ENCODE peak calls at places on chromosomes 16 and 17, in five cellular contexts. L, I, W, S and B are unnamed samples.

GRCh38 chr17:20114466-20114865 is 105.3 kb downstream of the SPECC1 start:
- DNase-seq in L (no peak), I (no peak), W (no peak), S (no peak), B (no peak)

GRCh38 chr17:1490643-1491405 is 1.7 kb downstream of the MYO1C start:
- DNase-seq in L (peak; percentile 50), I (peak; percentile 49), W (peak; percentile 21), S (peak; percentile 76), B (no peak)

GRCh38 chr17:79038545-79039135 is 14.7 kb downstream of the C1QTNF1 start:
- DNase-seq in L (no peak), I (no peak), W (no peak), S (peak; percentile 92), B (no peak)

GRCh38 chr17:72376486-72377345 is 255.9 kb downstream of the SOX9 start:
- DNase-seq in L (no peak), I (no peak), W (no peak), S (peak; percentile 59), B (no peak)

GRCh38 chr17:57986841-57987581 is 1.0 kb downstream of the VEZF1 start:
- DNase-seq in L (peak; percentile 42), I (peak; percentile 42), W (no peak), S (peak; percentile 56), B (no peak)

GRCh38 chr17:18968945-18969887 is 17.3 kb downstream of the SLC5A10 start:
- DNase-seq in L (no peak), I (no peak), W (no peak), S (peak; percentile 74), B (no peak)

GRCh38 chr17:40564883-40565744 is at the start of gene CCR7:
- DNase-seq in L (no peak), I (peak; percentile 82), W (no peak), S (no peak), B (no peak)

GRCh38 chr16:89094252-89094901 is 725 bp downstream of the ACSF3 start:
- DNase-seq in L (no peak), I (peak; percentile 32), W (no peak), S (peak; percentile 32), B (no peak)

GRCh38 chr17:12756786-12757185 is 32.5 kb upstream of the ARHGAP44 start:
- DNase-seq in L (no peak), I (no peak), W (no peak), S (no peak), B (no peak)

GRCh38 chr17:8185580-8186445 is 4.2 kb downstream of the BORCS6 start:
- DNase-seq in L (peak; percentile 98), I (peak; percentile 94), W (peak; percentile 50), S (peak; percentile 73), B (no peak)

GRCh38 chr17:8109669-8110455 is 8.5 kb downstream of the ALOXE3 start:
- DNase-seq in L (peak; percentile 50), I (peak; percentile 80), W (peak; percentile 26), S (peak; percentile 71), B (no peak)

GRCh38 chr16:17803625-17804410 is 333.1 kb upstream of the XYLT1 start:
- DNase-seq in L (no peak), I (no peak), W (no peak), S (peak; percentile 66), B (no peak)

GRCh38 chr16:67441907-67442306 is 11.0 kb downstream of the HSD11B2 start:
- DNase-seq in L (no peak), I (no peak), W (no peak), S (no peak), B (no peak)